ENCODE peak calls at places on chromosome 9, in eight cellular contexts. F is lung; J is fibroblast of lung; V is GM23248; Q is BE2C; Y is A673; M is CD4-positive, alpha-beta memory T cell; U is left ventricle myocardium inferior. N is an unnamed sample.
A peak's percentile ranks its signal among the peaks of the same experiment; 100 is the strongest.

GRCh38 chr9:20884985-20885593 is 146.4 kb downstream of the HACD4 start:
- DNase-seq in U (peak; percentile 21), F (peak; percentile 47), Q (peak; percentile 75), M (peak; percentile 43), J (peak; percentile 65), V (peak; percentile 66), Y (peak; percentile 49), N (peak; percentile 83)

GRCh38 chr9:137460363-137461315 is 1.5 kb upstream of the NSMF start:
- DNase-seq in M (no peak), Q (peak; percentile 14), U (no peak), J (no peak), Y (no peak), V (no peak), F (no peak), N (no peak)

GRCh38 chr9:131394464-131395026 is 659 bp downstream of the PRRC2B start:
- DNase-seq in Q (peak; percentile 61), V (peak; percentile 75), U (peak; percentile 57), J (peak; percentile 51), F (no peak), M (peak; percentile 65), Y (peak; percentile 58), N (peak; percentile 70)

GRCh38 chr9:629136-629535 is 212.4 kb upstream of the DMRT1 start:
- DNase-seq in F (no peak), J (no peak), Y (no peak), M (no peak), U (no peak), Q (no peak), V (no peak), N (no peak)

GRCh38 chr9:91289244-91289643 is 72.5 kb downstream of the AUH start:
- DNase-seq in Y (no peak), U (no peak), J (no peak), Q (no peak), V (no peak), M (no peak), F (no peak), N (peak; percentile 81)

GRCh38 chr9:131976157-131976740 is 103.4 kb downstream of the MED27 start:
- DNase-seq in Q (peak; percentile 39), M (no peak), J (no peak), Y (no peak), U (no peak), F (no peak), V (no peak), N (no peak)

GRCh38 chr9:23015557-23015956 is 568.9 kb downstream of the DMRTA1 start:
- DNase-seq in U (no peak), Y (no peak), M (no peak), V (no peak), Q (no peak), J (no peak), F (no peak), N (no peak)

GRCh38 chr9:33466565-33467495 is 6.9 kb downstream of the NOL6 start:
- DNase-seq in M (peak; percentile 77), F (peak; percentile 69), Y (peak; percentile 32), J (peak; percentile 36), V (peak; percentile 55), U (peak; percentile 53), Q (peak; percentile 77), N (peak; percentile 79)

GRCh38 chr9:134616341-134616740 is 25.3 kb upstream of the COL5A1 start:
- DNase-seq in M (no peak), Y (no peak), V (peak; percentile 47), F (no peak), Q (no peak), J (no peak), U (no peak), N (no peak)

GRCh38 chr9:136084191-136084944 is 10.7 kb downstream of the NACC2 start:
- DNase-seq in U (peak; percentile 13), V (no peak), F (no peak), J (no peak), Y (no peak), M (no peak), Q (peak; percentile 15), N (no peak)

GRCh38 chr9:131621551-131622321 is 76.4 kb downstream of the PRRT1B start:
- DNase-seq in U (no peak), J (no peak), F (peak; percentile 33), V (no peak), Y (no peak), M (no peak), Q (no peak), N (no peak)

GRCh38 chr9:37976714-37977477 is 73.0 kb upstream of the SLC25A51 start:
- DNase-seq in Q (no peak), F (no peak), U (no peak), V (peak; percentile 94), M (no peak), Y (no peak), J (peak; percentile 95), N (no peak)

GRCh38 chr9:136291306-136292025 is 12.4 kb downstream of the CCDC187 start:
- DNase-seq in Q (peak; percentile 11), V (no peak), J (no peak), F (no peak), M (no peak), Y (no peak), U (no peak), N (no peak)

GRCh38 chr9:121876212-121876611 is 216.9 kb downstream of the TTLL11 start:
- DNase-seq in U (no peak), Y (no peak), J (no peak), F (no peak), V (peak; percentile 30), M (no peak), Q (no peak), N (no peak)

GRCh38 chr9:125959980-125960619 is 212.9 kb downstream of the PBX3 start:
- DNase-seq in V (no peak), J (no peak), M (no peak), F (no peak), Q (no peak), Y (no peak), U (no peak), N (no peak)

DNA sequence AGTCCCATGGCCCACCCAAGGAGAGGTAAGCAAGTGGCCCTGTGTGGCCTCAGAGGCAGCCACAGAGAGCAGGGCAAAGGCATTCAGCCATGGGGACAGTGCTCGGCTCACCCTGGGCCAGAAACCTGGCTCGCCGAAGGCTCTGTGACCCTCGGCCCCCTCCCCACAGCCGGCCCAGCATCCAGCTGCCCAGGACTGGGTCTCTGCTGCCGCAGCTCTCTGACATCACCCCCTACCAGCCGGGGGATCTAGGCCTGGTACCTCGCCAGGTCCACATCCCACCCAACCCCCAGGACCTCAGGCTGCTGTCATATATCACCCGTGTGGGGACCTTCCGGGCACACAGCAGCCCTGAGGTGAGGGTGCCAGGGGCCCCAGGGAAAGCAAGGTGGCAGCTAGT is 2.6 kb downstream of the PTRH1 start:
- DNase-seq in U (no peak), Y (no peak), M (no peak), F (no peak), Q (no peak), V (no peak), J (no peak), N (no peak)
- H3K4me1 ChIP-seq in U (peaks cover 32% of the 10 kb centered on the region), Y (no peaks in the 10 kb centered on the region), M (peaks cover 31% of the 10 kb centered on the region), F (peaks cover 10% of the 10 kb centered on the region), Q (peaks cover 4% of the 10 kb centered on the region), V (peaks cover 8% of the 10 kb centered on the region), J (peaks cover 7% of the 10 kb centered on the region), N (peaks cover 13% of the 10 kb centered on the region)

DNA sequence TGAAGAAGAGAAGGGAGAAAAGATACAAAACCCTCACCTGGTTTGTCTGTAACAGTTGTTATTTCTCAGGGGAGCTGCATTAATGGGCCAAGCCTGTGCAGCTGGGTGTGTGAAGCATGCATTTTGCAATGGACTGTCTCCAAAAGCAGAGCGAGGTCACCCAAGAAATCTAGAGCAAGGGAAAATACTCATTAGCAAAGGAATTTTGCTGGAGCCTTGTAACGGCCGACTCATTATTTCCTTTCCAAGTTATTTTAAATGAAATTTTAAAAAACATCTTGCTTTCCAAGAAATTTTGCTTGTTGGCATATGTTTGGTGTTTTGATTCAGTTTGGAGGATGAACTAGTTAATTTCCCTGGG is 3.5 kb downstream of the S1PR3 start:
- DNase-seq in M (no peak), Q (no peak), J (peak; percentile 72), V (peak; percentile 85), U (no peak), Y (no peak), F (no peak), N (no peak)
- H3K4me3 ChIP-seq in M (no peak overlapping the region), Q (no peak overlapping the region), J (no peak overlapping the region), V (peak overlapping the region; percentile 1), U (peak overlapping the region; percentile 86), Y (no peak overlapping the region), F (no peak overlapping the region), N (no peak overlapping the region)

GRCh38 chr9:4297151-4297794 is 2.6 kb downstream of the GLIS3 start:
- DNase-seq in M (no peak), J (peak; percentile 91), V (peak; percentile 94), Y (peak; percentile 87), Q (no peak), F (peak; percentile 70), U (peak; percentile 65), N (peak; percentile 49)

GRCh38 chr9:4296217-4296616 is 3.7 kb downstream of the GLIS3 start:
- DNase-seq in F (no peak), Q (no peak), M (no peak), Y (no peak), J (no peak), U (no peak), V (peak; percentile 24), N (no peak)

GRCh38 chr9:4293293-4293931 is 6.5 kb downstream of the GLIS3 start:
- DNase-seq in V (peak; percentile 97), J (peak; percentile 96), Q (no peak), F (no peak), M (no peak), U (no peak), Y (peak; percentile 18), N (no peak)

GRCh38 chr9:4292781-4293180 is 7.1 kb downstream of the GLIS3 start:
- DNase-seq in Y (no peak), Q (no peak), U (no peak), J (no peak), M (no peak), F (no peak), V (peak; percentile 51), N (no peak)

GRCh38 chr9:4295160-4295559 is 4.7 kb downstream of the GLIS3 start:
- DNase-seq in Y (no peak), F (no peak), Q (no peak), U (no peak), V (no peak), J (no peak), M (no peak), N (no peak)
- H3K4me1 ChIP-seq in Y (peaks cover 10% of the 10 kb centered on the region), F (peaks cover 5% of the 10 kb centered on the region), Q (no peaks in the 10 kb centered on the region), U (peaks cover 31% of the 10 kb centered on the region), V (peaks cover 68% of the 10 kb centered on the region), J (peaks cover 16% of the 10 kb centered on the region), M (peaks cover 16% of the 10 kb centered on the region), N (peaks cover 8% of the 10 kb centered on the region)

GRCh38 chr9:35604578-35605335 is at the start of gene TESK1:
- DNase-seq in Q (peak; percentile 80), F (peak; percentile 82), U (peak; percentile 77), V (peak; percentile 82), M (peak; percentile 84), J (peak; percentile 49), Y (peak; percentile 79), N (peak; percentile 94)

GRCh38 chr9:35603986-35604577 is 980 bp upstream of the TESK1 start:
- DNase-seq in V (peak; percentile 100), M (peak; percentile 98), Q (peak; percentile 99), F (peak; percentile 100), Y (peak; percentile 100), U (peak; percentile 100), J (peak; percentile 100), N (peak; percentile 100)

GRCh38 chr9:35606138-35606504 is 1.1 kb downstream of the TESK1 start:
- DNase-seq in M (no peak), Y (no peak), F (no peak), Q (no peak), U (no peak), V (no peak), J (no peak), N (no peak)

GRCh38 chr9:35605336-35606137 is 475 bp downstream of the TESK1 start:
- DNase-seq in F (no peak), U (no peak), V (peak; percentile 49), J (no peak), Y (peak; percentile 22), M (peak; percentile 45), Q (no peak), N (peak; percentile 80)

GRCh38 chr9:35603506-35603985 is 1.5 kb upstream of the TESK1 start:
- DNase-seq in Y (no peak), M (no peak), J (peak; percentile 91), Q (no peak), U (peak; percentile 67), V (peak; percentile 93), F (peak; percentile 65), N (no peak)
- H3K4me3 ChIP-seq in Y (peak overlapping the region; percentile 79), M (no peak overlapping the region), J (peak overlapping the region; percentile 23), Q (peak overlapping the region; percentile 61), U (peak overlapping the region; percentile 82), V (peak overlapping the region; percentile 73), F (no peak overlapping the region), N (peak overlapping the region; percentile 65)

N was measured in Karpas-422.